ENCODE peak calls at places on chromosomes 4 and X, in eight cellular contexts. One of them, this sample, is unnamed.

GRCh38 chr4:113371061-113371460 is 321.6 kb downstream of the ANK2 start:
- DNase-seq in uterus: no peak
- DNase-seq in colonic mucosa: no peak
- DNase-seq in left ventricle myocardium inferior: no peak
- DNase-seq in brain microvascular endothelial cell: no peak
- DNase-seq in transverse colon: no peak
- DNase-seq in bronchial epithelial cell: no peak
- DNase-seq in psoas muscle: no peak
- DNase-seq in this sample: no peak

GRCh38 chr4:8080754-8081065 is 77.9 kb downstream of the ABLIM2 start:
- DNase-seq in bronchial epithelial cell: no peak
- DNase-seq in brain microvascular endothelial cell: no peak
- DNase-seq in left ventricle myocardium inferior: no peak
- DNase-seq in uterus: no peak
- DNase-seq in transverse colon: no peak
- DNase-seq in colonic mucosa: no peak
- DNase-seq in psoas muscle: peak; percentile 13
- DNase-seq in this sample: no peak

GRCh38 chrX:54066841-54067240 is 22.6 kb upstream of the PHF8 start:
- DNase-seq in bronchial epithelial cell: peak; percentile 33
- DNase-seq in colonic mucosa: no peak
- DNase-seq in uterus: no peak
- DNase-seq in left ventricle myocardium inferior: no peak
- DNase-seq in brain microvascular endothelial cell: no peak
- DNase-seq in transverse colon: no peak
- DNase-seq in psoas muscle: no peak
- DNase-seq in this sample: no peak

GRCh38 chr4:40843696-40844095 is 93.9 kb downstream of the NSUN7 start:
- DNase-seq in colonic mucosa: peak; percentile 25
- DNase-seq in uterus: no peak
- DNase-seq in psoas muscle: no peak
- DNase-seq in left ventricle myocardium inferior: no peak
- DNase-seq in bronchial epithelial cell: no peak
- DNase-seq in transverse colon: no peak
- DNase-seq in brain microvascular endothelial cell: no peak
- DNase-seq in this sample: no peak

GRCh38 chrX:124925681-124926080 is 394.0 kb upstream of the TEX13C start:
- DNase-seq in transverse colon: no peak
- DNase-seq in colonic mucosa: no peak
- DNase-seq in bronchial epithelial cell: no peak
- DNase-seq in left ventricle myocardium inferior: no peak
- DNase-seq in psoas muscle: no peak
- DNase-seq in brain microvascular endothelial cell: no peak
- DNase-seq in uterus: no peak
- DNase-seq in this sample: no peak

GRCh38 chr4:96767815-96768480 is 928.1 kb downstream of the PDHA2 start:
- DNase-seq in bronchial epithelial cell: peak; percentile 6
- DNase-seq in transverse colon: no peak
- DNase-seq in brain microvascular endothelial cell: no peak
- DNase-seq in left ventricle myocardium inferior: no peak
- DNase-seq in uterus: no peak
- DNase-seq in colonic mucosa: no peak
- DNase-seq in psoas muscle: no peak
- DNase-seq in this sample: no peak

GRCh38 chr4:89813197-89813596 is 23.8 kb downstream of the SNCA start:
- DNase-seq in uterus: no peak
- DNase-seq in psoas muscle: no peak
- DNase-seq in left ventricle myocardium inferior: no peak
- DNase-seq in brain microvascular endothelial cell: no peak
- DNase-seq in colonic mucosa: no peak
- DNase-seq in bronchial epithelial cell: no peak
- DNase-seq in transverse colon: no peak
- DNase-seq in this sample: no peak

GRCh38 chrX:9902651-9903050 is 64.5 kb upstream of the CLDN34 start:
- DNase-seq in uterus: no peak
- DNase-seq in transverse colon: no peak
- DNase-seq in psoas muscle: no peak
- DNase-seq in brain microvascular endothelial cell: no peak
- DNase-seq in colonic mucosa: no peak
- DNase-seq in bronchial epithelial cell: peak; percentile 40
- DNase-seq in left ventricle myocardium inferior: no peak
- DNase-seq in this sample: no peak

GRCh38 chr4:72194453-72194852 is 162.7 kb downstream of the NPFFR2 start:
- DNase-seq in transverse colon: no peak
- DNase-seq in left ventricle myocardium inferior: no peak
- DNase-seq in psoas muscle: no peak
- DNase-seq in uterus: no peak
- DNase-seq in colonic mucosa: no peak
- DNase-seq in bronchial epithelial cell: no peak
- DNase-seq in brain microvascular endothelial cell: no peak
- DNase-seq in this sample: no peak

DNA sequence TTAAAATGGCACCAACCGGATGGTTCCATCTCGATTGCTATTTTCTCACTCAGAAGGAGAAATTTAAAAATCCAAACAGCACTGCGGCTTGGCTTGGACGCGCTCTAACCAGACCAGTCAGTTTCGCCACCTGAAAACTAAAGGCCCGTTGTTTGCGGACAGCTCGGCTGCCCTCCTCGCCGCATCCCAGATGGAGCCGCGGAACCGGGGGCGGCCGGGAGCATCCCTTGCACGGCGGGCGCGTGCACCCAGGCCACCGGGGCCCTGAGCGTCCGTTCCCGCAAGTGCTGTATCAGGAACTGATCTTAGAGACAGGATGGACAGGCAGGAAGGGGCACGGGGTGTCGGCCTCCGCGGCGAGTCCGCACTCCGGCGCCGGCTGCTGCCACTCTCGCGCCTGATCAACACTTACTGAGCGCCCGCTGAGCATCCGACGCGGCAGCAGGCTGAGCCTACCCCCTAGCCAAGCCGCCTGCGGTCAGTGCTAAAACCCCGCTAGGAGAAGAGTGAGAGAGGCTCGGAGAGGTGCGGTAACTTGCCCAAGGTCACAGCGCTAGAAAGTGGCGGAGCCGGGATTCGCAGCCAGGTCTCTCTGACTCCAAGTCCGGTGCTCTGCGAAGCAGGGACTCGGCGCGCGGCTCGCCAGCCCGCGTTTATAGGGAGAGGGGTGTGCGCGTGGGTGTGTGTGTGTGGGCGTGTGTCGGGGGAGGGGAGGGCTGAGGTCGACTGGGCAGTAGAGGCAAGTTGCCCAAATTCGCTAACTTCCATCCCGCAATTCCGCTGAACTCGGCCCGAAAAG is at the start of gene CITED1:
- DNase-seq in left ventricle myocardium inferior: no peak
- DNase-seq in brain microvascular endothelial cell: no peak
- DNase-seq in colonic mucosa: no peak
- DNase-seq in bronchial epithelial cell: no peak
- DNase-seq in psoas muscle: no peak
- DNase-seq in uterus: no peak
- DNase-seq in transverse colon: no peak
- DNase-seq in this sample: no peak
- H3K27me3 ChIP-seq in left ventricle myocardium inferior: peaks cover 28% of the 10 kb centered on the region
- H3K27me3 ChIP-seq in brain microvascular endothelial cell: peaks cover 84% of the 10 kb centered on the region
- H3K27me3 ChIP-seq in colonic mucosa: peaks cover 75% of the 10 kb centered on the region
- H3K27me3 ChIP-seq in bronchial epithelial cell: peaks cover 21% of the 10 kb centered on the region
- H3K27me3 ChIP-seq in psoas muscle: no peaks in the 10 kb centered on the region
- H3K27me3 ChIP-seq in uterus: peaks cover 18% of the 10 kb centered on the region
- H3K27me3 ChIP-seq in transverse colon: peaks cover 49% of the 10 kb centered on the region
- H3K27me3 ChIP-seq in this sample: peaks cover 56% of the 10 kb centered on the region

GRCh38 chr4:12124138-12124537 is 695.4 kb upstream of the HS3ST1 start:
- DNase-seq in uterus: no peak
- DNase-seq in left ventricle myocardium inferior: no peak
- DNase-seq in colonic mucosa: no peak
- DNase-seq in bronchial epithelial cell: no peak
- DNase-seq in brain microvascular endothelial cell: no peak
- DNase-seq in transverse colon: no peak
- DNase-seq in psoas muscle: no peak
- DNase-seq in this sample: no peak

GRCh38 chr4:12126476-12126875 is 697.8 kb upstream of the HS3ST1 start:
- DNase-seq in transverse colon: no peak
- DNase-seq in uterus: no peak
- DNase-seq in colonic mucosa: no peak
- DNase-seq in left ventricle myocardium inferior: no peak
- DNase-seq in bronchial epithelial cell: no peak
- DNase-seq in brain microvascular endothelial cell: no peak
- DNase-seq in psoas muscle: no peak
- DNase-seq in this sample: no peak

GRCh38 chr4:12120968-12121367 is 692.3 kb upstream of the HS3ST1 start:
- DNase-seq in bronchial epithelial cell: no peak
- DNase-seq in brain microvascular endothelial cell: no peak
- DNase-seq in uterus: no peak
- DNase-seq in psoas muscle: no peak
- DNase-seq in left ventricle myocardium inferior: no peak
- DNase-seq in colonic mucosa: no peak
- DNase-seq in transverse colon: no peak
- DNase-seq in this sample: no peak

GRCh38 chr4:12122316-12122715 is 693.6 kb upstream of the HS3ST1 start:
- DNase-seq in left ventricle myocardium inferior: no peak
- DNase-seq in bronchial epithelial cell: no peak
- DNase-seq in psoas muscle: no peak
- DNase-seq in brain microvascular endothelial cell: no peak
- DNase-seq in transverse colon: no peak
- DNase-seq in uterus: no peak
- DNase-seq in colonic mucosa: no peak
- DNase-seq in this sample: no peak

DNA sequence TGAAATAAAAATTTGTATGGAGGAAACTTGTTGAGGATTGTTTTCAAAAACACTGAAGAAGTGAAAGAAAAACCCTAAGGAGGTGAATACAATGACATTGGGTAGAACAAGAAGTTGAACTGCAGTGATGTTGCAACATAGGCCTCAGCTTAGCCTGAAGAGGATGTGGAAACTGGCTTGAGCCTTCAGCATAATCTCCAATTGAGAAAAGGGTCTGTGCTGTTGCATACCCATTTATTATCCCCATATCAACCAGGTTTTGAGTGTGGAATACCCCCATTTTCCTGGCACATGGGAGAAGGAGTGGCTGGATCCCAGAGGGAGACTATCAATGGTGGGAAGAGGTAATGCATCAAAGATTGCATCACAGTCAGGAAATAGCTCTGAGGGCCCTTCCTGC is 695.0 kb upstream of the HS3ST1 start:
- DNase-seq in colonic mucosa: no peak
- DNase-seq in bronchial epithelial cell: no peak
- DNase-seq in transverse colon: no peak
- DNase-seq in left ventricle myocardium inferior: no peak
- DNase-seq in psoas muscle: no peak
- DNase-seq in uterus: no peak
- DNase-seq in brain microvascular endothelial cell: no peak
- DNase-seq in this sample: no peak
- TF ChIP-seq CTCF in colonic mucosa: no peak
- TF ChIP-seq CTCF in bronchial epithelial cell: no peak
- TF ChIP-seq CTCF in transverse colon: no peak
- TF ChIP-seq CTCF in left ventricle myocardium inferior: no peak
- TF ChIP-seq CTCF in psoas muscle: no peak
- TF ChIP-seq CTCF in uterus: no peak
- TF ChIP-seq CTCF in brain microvascular endothelial cell: no peak
- TF ChIP-seq CTCF in this sample: no peak

GRCh38 chrX:123742440-123742839 is 9.6 kb upstream of the THOC2 start:
- DNase-seq in brain microvascular endothelial cell: no peak
- DNase-seq in left ventricle myocardium inferior: no peak
- DNase-seq in bronchial epithelial cell: no peak
- DNase-seq in transverse colon: no peak
- DNase-seq in uterus: no peak
- DNase-seq in colonic mucosa: no peak
- DNase-seq in psoas muscle: no peak
- DNase-seq in this sample: no peak

GRCh38 chrX:123743312-123743711 is 10.5 kb upstream of the THOC2 start:
- DNase-seq in uterus: no peak
- DNase-seq in bronchial epithelial cell: no peak
- DNase-seq in psoas muscle: no peak
- DNase-seq in brain microvascular endothelial cell: no peak
- DNase-seq in transverse colon: no peak
- DNase-seq in left ventricle myocardium inferior: no peak
- DNase-seq in colonic mucosa: no peak
- DNase-seq in this sample: no peak

GRCh38 chrX:123749643-123750042 is 16.8 kb upstream of the THOC2 start:
- DNase-seq in psoas muscle: no peak
- DNase-seq in brain microvascular endothelial cell: no peak
- DNase-seq in colonic mucosa: no peak
- DNase-seq in left ventricle myocardium inferior: no peak
- DNase-seq in transverse colon: no peak
- DNase-seq in uterus: no peak
- DNase-seq in bronchial epithelial cell: no peak
- DNase-seq in this sample: no peak

GRCh38 chrX:123740006-123740405 is 7.2 kb upstream of the THOC2 start:
- DNase-seq in left ventricle myocardium inferior: no peak
- DNase-seq in bronchial epithelial cell: no peak
- DNase-seq in psoas muscle: no peak
- DNase-seq in transverse colon: no peak
- DNase-seq in brain microvascular endothelial cell: no peak
- DNase-seq in uterus: no peak
- DNase-seq in colonic mucosa: no peak
- DNase-seq in this sample: no peak

GRCh38 chrX:123745511-123745910 is 12.7 kb upstream of the THOC2 start:
- DNase-seq in transverse colon: no peak
- DNase-seq in left ventricle myocardium inferior: no peak
- DNase-seq in brain microvascular endothelial cell: no peak
- DNase-seq in colonic mucosa: no peak
- DNase-seq in psoas muscle: no peak
- DNase-seq in uterus: no peak
- DNase-seq in bronchial epithelial cell: no peak
- DNase-seq in this sample: no peak
- H3K4me3 ChIP-seq in transverse colon: no peak overlapping the region
- H3K4me3 ChIP-seq in left ventricle myocardium inferior: no peak overlapping the region
- H3K4me3 ChIP-seq in brain microvascular endothelial cell: no peak overlapping the region
- H3K4me3 ChIP-seq in colonic mucosa: no peak overlapping the region
- H3K4me3 ChIP-seq in psoas muscle: no peak overlapping the region
- H3K4me3 ChIP-seq in uterus: no peak overlapping the region
- H3K4me3 ChIP-seq in bronchial epithelial cell: no peak overlapping the region
- H3K4me3 ChIP-seq in this sample: no peak overlapping the region

GRCh38 chrX:119247702-119248101 is 11.6 kb downstream of the PGRMC1 start:
- DNase-seq in colonic mucosa: no peak
- DNase-seq in left ventricle myocardium inferior: no peak
- DNase-seq in bronchial epithelial cell: no peak
- DNase-seq in transverse colon: no peak
- DNase-seq in uterus: no peak
- DNase-seq in psoas muscle: no peak
- DNase-seq in brain microvascular endothelial cell: no peak
- DNase-seq in this sample: no peak
- H3K27me3 ChIP-seq in colonic mucosa: no peaks in the 10 kb centered on the region
- H3K27me3 ChIP-seq in left ventricle myocardium inferior: no peaks in the 10 kb centered on the region
- H3K27me3 ChIP-seq in bronchial epithelial cell: no peaks in the 10 kb centered on the region
- H3K27me3 ChIP-seq in transverse colon: no peaks in the 10 kb centered on the region
- H3K27me3 ChIP-seq in uterus: no peaks in the 10 kb centered on the region
- H3K27me3 ChIP-seq in psoas muscle: no peaks in the 10 kb centered on the region
- H3K27me3 ChIP-seq in brain microvascular endothelial cell: no peaks in the 10 kb centered on the region
- H3K27me3 ChIP-seq in this sample: no peaks in the 10 kb centered on the region

GRCh38 chrX:8314881-8315280 is 143.8 kb upstream of the VCX2 start:
- DNase-seq in left ventricle myocardium inferior: no peak
- DNase-seq in colonic mucosa: no peak
- DNase-seq in psoas muscle: no peak
- DNase-seq in uterus: no peak
- DNase-seq in transverse colon: no peak
- DNase-seq in bronchial epithelial cell: no peak
- DNase-seq in brain microvascular endothelial cell: no peak
- DNase-seq in this sample: no peak
- TF ChIP-seq CTCF in left ventricle myocardium inferior: no peak
- TF ChIP-seq CTCF in colonic mucosa: no peak
- TF ChIP-seq CTCF in psoas muscle: no peak
- TF ChIP-seq CTCF in uterus: no peak
- TF ChIP-seq CTCF in transverse colon: no peak
- TF ChIP-seq CTCF in bronchial epithelial cell: no peak
- TF ChIP-seq CTCF in brain microvascular endothelial cell: no peak
- TF ChIP-seq CTCF in this sample: no peak

This sample was measured in AG04450.